ENCODE peak calls at places on chromosomes 13 and 19, in nine cellular contexts. F, S, X, L, Z, N, I, D and A are unnamed samples.

GRCh38 chr13:52999093-52999696 is 29.4 kb upstream of the OLFM4 start:
- DNase-seq in F (no peak), S (no peak), X (no peak), L (no peak), Z (no peak), N (no peak), I (no peak), D (no peak), A (no peak)

GRCh38 chr19:55336101-55336500 is 3.6 kb upstream of the KMT5C start:
- DNase-seq in F (no peak), S (no peak), X (no peak), L (no peak), Z (no peak), N (no peak), I (peak; percentile 94), D (no peak), A (no peak)

GRCh38 chr19:16659464-16659831 is 496 bp downstream of the SMIM7 start:
- DNase-seq in F (no peak), S (peak; percentile 26), X (no peak), L (no peak), Z (no peak), N (no peak), I (no peak), D (no peak), A (no peak)

GRCh38 chr13:112931028-112931934 is 37.7 kb upstream of the MCF2L start:
- DNase-seq in F (no peak), S (no peak), X (peak; percentile 74), L (peak; percentile 74), Z (no peak), N (no peak), I (peak; percentile 59), D (peak; percentile 69), A (no peak)

GRCh38 chr13:35785563-35786327 is 309.3 kb upstream of the MAB21L1 start:
- DNase-seq in F (no peak), S (no peak), X (no peak), L (no peak), Z (no peak), N (no peak), I (no peak), D (no peak), A (no peak)

GRCh38 chr19:12778020-12778904 is 2.9 kb upstream of the HOOK2 start:
- DNase-seq in F (no peak), S (peak; percentile 79), X (peak; percentile 80), L (peak; percentile 68), Z (peak; percentile 24), N (peak; percentile 84), I (peak; percentile 79), D (peak; percentile 85), A (no peak)

GRCh38 chr19:18919895-18920204 is 335 bp downstream of the DDX49 start:
- DNase-seq in F (no peak), S (no peak), X (no peak), L (no peak), Z (no peak), N (no peak), I (no peak), D (no peak), A (no peak)

GRCh38 chr19:42018503-42019193 is 24.6 kb upstream of the ATP1A3 start:
- DNase-seq in F (no peak), S (no peak), X (no peak), L (no peak), Z (no peak), N (no peak), I (no peak), D (no peak), A (no peak)

GRCh38 chr19:46634656-46635218 is 1.3 kb downstream of the GNG8 start:
- DNase-seq in F (no peak), S (no peak), X (no peak), L (peak; percentile 74), Z (no peak), N (no peak), I (no peak), D (no peak), A (no peak)
- H3K4me1 ChIP-seq in F (peaks cover 21% of the 10 kb centered on the region), S (peaks cover 28% of the 10 kb centered on the region), X (peaks cover 17% of the 10 kb centered on the region), L (peaks cover 28% of the 10 kb centered on the region), Z (peaks cover 36% of the 10 kb centered on the region), N (peaks cover 11% of the 10 kb centered on the region), I (peaks cover 37% of the 10 kb centered on the region), D (peaks cover 9% of the 10 kb centered on the region), A (peaks cover 15% of the 10 kb centered on the region)

GRCh38 chr19:1130801-1131717 is 27.3 kb downstream of the GPX4 start:
- DNase-seq in F (no peak), S (peak; percentile 46), X (no peak), L (no peak), Z (peak; percentile 21), N (no peak), I (no peak), D (no peak), A (no peak)
- H3K4me1 ChIP-seq in F (peaks cover 41% of the 10 kb centered on the region), S (peaks cover 46% of the 10 kb centered on the region), X (peaks cover 8% of the 10 kb centered on the region), L (peaks cover 3% of the 10 kb centered on the region), Z (peaks cover 44% of the 10 kb centered on the region), N (no peaks in the 10 kb centered on the region), I (peaks cover 46% of the 10 kb centered on the region), D (peaks cover 29% of the 10 kb centered on the region), A (peaks cover 52% of the 10 kb centered on the region)

DNA sequence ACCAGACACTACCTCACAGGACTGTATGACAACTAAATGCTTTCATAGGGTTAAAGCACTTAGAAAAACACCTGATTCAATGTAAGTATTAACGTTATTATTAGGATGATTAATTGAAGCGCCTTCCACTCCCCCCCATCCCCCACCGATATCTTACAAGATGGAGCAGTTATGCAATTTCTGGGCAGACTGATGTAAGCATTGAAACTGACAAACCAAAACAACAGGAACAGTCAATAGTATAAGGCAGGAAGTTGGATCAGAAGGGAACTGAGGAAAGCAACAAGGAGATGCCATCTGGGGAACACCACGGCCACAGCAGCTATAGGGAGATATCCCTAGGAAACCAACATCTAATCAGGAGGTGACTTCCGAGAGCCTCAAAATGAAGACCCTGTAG is 3.8 kb downstream of the LCP1 start:
- DNase-seq in F (no peak), S (no peak), X (no peak), L (no peak), Z (no peak), N (no peak), I (no peak), D (no peak), A (no peak)
- H3K4me1 ChIP-seq in F (no peaks in the 10 kb centered on the region), S (no peaks in the 10 kb centered on the region), X (peaks cover 29% of the 10 kb centered on the region), L (peaks cover 14% of the 10 kb centered on the region), Z (peaks cover 38% of the 10 kb centered on the region), N (no peaks in the 10 kb centered on the region), I (peaks cover 5% of the 10 kb centered on the region), D (no peaks in the 10 kb centered on the region), A (no peaks in the 10 kb centered on the region)

GRCh38 chr19:47630594-47630993 is 21.7 kb downstream of the BICRA start:
- DNase-seq in F (no peak), S (no peak), X (no peak), L (no peak), Z (no peak), N (no peak), I (no peak), D (no peak), A (no peak)

GRCh38 chr19:47631681-47632446 is 22.9 kb downstream of the BICRA start:
- DNase-seq in F (no peak), S (no peak), X (no peak), L (no peak), Z (no peak), N (no peak), I (no peak), D (no peak), A (no peak)

GRCh38 chr19:47637550-47637949 is 28.6 kb downstream of the BICRA start:
- DNase-seq in F (no peak), S (no peak), X (no peak), L (no peak), Z (no peak), N (no peak), I (peak; percentile 21), D (no peak), A (no peak)

GRCh38 chr19:47633516-47633915 is 24.6 kb downstream of the BICRA start:
- DNase-seq in F (no peak), S (no peak), X (no peak), L (no peak), Z (no peak), N (no peak), I (peak; percentile 86), D (no peak), A (no peak)

GRCh38 chr19:47633996-47634395 is 25.1 kb downstream of the BICRA start:
- DNase-seq in F (no peak), S (no peak), X (no peak), L (no peak), Z (no peak), N (no peak), I (no peak), D (no peak), A (no peak)
- H3K4me1 ChIP-seq in F (peaks cover 13% of the 10 kb centered on the region), S (no peaks in the 10 kb centered on the region), X (no peaks in the 10 kb centered on the region), L (peaks cover 8% of the 10 kb centered on the region), Z (no peaks in the 10 kb centered on the region), N (peaks cover 19% of the 10 kb centered on the region), I (peaks cover 12% of the 10 kb centered on the region), D (no peaks in the 10 kb centered on the region), A (peaks cover 16% of the 10 kb centered on the region)

GRCh38 chr19:10885241-10886169 is 14.2 kb downstream of the CARM1 start:
- DNase-seq in F (no peak), S (no peak), X (no peak), L (peak; percentile 83), Z (no peak), N (no peak), I (no peak), D (no peak), A (no peak)
- H3K4me1 ChIP-seq in F (peaks cover 11% of the 10 kb centered on the region), S (peaks cover 3% of the 10 kb centered on the region), X (no peaks in the 10 kb centered on the region), L (peaks cover 84% of the 10 kb centered on the region), Z (no peaks in the 10 kb centered on the region), N (peaks cover 17% of the 10 kb centered on the region), I (peaks cover 12% of the 10 kb centered on the region), D (no peaks in the 10 kb centered on the region), A (peaks cover 9% of the 10 kb centered on the region)

GRCh38 chr13:40971321-40971720 is 47.8 kb downstream of the ELF1 start:
- DNase-seq in F (no peak), S (no peak), X (no peak), L (no peak), Z (no peak), N (no peak), I (no peak), D (no peak), A (no peak)
- H3K4me1 ChIP-seq in F (peaks cover 55% of the 10 kb centered on the region), S (peaks cover 50% of the 10 kb centered on the region), X (peaks cover 60% of the 10 kb centered on the region), L (no peaks in the 10 kb centered on the region), Z (peaks cover 54% of the 10 kb centered on the region), N (peaks cover 50% of the 10 kb centered on the region), I (peaks cover 8% of the 10 kb centered on the region), D (no peaks in the 10 kb centered on the region), A (peaks cover 90% of the 10 kb centered on the region)

DNA sequence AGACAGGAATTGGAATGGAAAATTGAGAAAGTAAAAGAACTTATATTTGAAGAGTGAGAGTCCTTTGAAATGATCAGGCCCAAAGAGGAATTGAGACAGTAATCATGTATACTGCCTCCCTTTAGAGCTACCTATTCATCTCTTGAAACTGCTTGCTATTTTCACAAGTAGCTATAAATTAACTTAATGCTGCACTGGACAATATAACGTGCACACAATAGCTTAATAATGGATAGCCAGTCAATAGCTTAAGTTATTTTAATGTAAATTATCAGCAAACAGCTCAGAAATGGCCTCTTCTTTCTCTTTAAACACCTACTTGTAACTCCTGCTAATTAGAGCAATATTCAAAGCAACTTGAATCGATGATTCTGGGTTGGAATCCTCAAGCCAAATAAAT is 46.6 kb upstream of the MYCBP2 start:
- DNase-seq in F (no peak), S (no peak), X (no peak), L (no peak), Z (no peak), N (no peak), I (no peak), D (no peak), A (no peak)
- H3K4me1 ChIP-seq in F (no peaks in the 10 kb centered on the region), S (no peaks in the 10 kb centered on the region), X (no peaks in the 10 kb centered on the region), L (peaks cover 32% of the 10 kb centered on the region), Z (no peaks in the 10 kb centered on the region), N (peaks cover 8% of the 10 kb centered on the region), I (no peaks in the 10 kb centered on the region), D (no peaks in the 10 kb centered on the region), A (no peaks in the 10 kb centered on the region)